ENCODE peak calls at places on chromosomes 5 and 9, in seven cellular contexts. Z, I, G, S, H, N and U are unnamed samples.
A peak's percentile ranks its signal among the peaks of the same experiment; 100 is the strongest.

GRCh38 chr5:37840036-37840909 is at the start of gene GDNF:
- DNase-seq in I (peak; percentile 41), N (peak; percentile 70), Z (peak; percentile 86), G (peak; percentile 22), S (no peak), H (peak; percentile 77), U (no peak)

GRCh38 chr9:10612649-10613398 is at the start of gene PTPRD:
- DNase-seq in H (peak; percentile 5), S (peak; percentile 4), Z (peak; percentile 89), N (peak; percentile 89), G (no peak), I (peak; percentile 3), U (no peak)

GRCh38 chr5:54874337-54875021 is 110.9 kb downstream of the ESM1 start:
- DNase-seq in N (no peak), G (peak; percentile 92), S (no peak), Z (no peak), I (peak; percentile 48), H (peak; percentile 57), U (peak; percentile 57)

GRCh38 chr5:127839496-127840197 is 136.5 kb downstream of the CCDC192 start:
- DNase-seq in I (peak; percentile 60), G (no peak), H (no peak), S (no peak), N (no peak), Z (no peak), U (no peak)

GRCh38 chr9:116395409-116396037 is 241.9 kb downstream of the PAPPA start:
- DNase-seq in I (peak; percentile 11), N (no peak), Z (no peak), S (no peak), H (no peak), G (no peak), U (peak; percentile 30)

GRCh38 chr9:2634158-2634557 is 12.6 kb downstream of the VLDLR start:
- DNase-seq in H (no peak), G (peak; percentile 39), N (no peak), Z (no peak), S (no peak), I (peak; percentile 36), U (no peak)

GRCh38 chr9:78316151-78316892 is 19.4 kb downstream of the PSAT1 start:
- DNase-seq in G (no peak), N (no peak), Z (peak; percentile 37), I (no peak), S (no peak), H (no peak), U (no peak)

GRCh38 chr9:79764377-79764776 is 192.6 kb downstream of the TLE4 start:
- DNase-seq in G (no peak), Z (no peak), N (no peak), H (peak; percentile 98), S (no peak), I (peak; percentile 68), U (no peak)

GRCh38 chr9:83062653-83063527 is at the start of gene RASEF:
- DNase-seq in N (peak; percentile 74), H (no peak), Z (peak; percentile 89), S (no peak), G (no peak), I (peak; percentile 6), U (no peak)

GRCh38 chr9:110089681-110090370 is 118.1 kb downstream of the C9orf152 start:
- DNase-seq in G (peak; percentile 77), Z (no peak), S (no peak), H (peak; percentile 26), N (no peak), I (no peak), U (no peak)

GRCh38 chr5:93610581-93611167 is 27.7 kb downstream of the NR2F1 start:
- DNase-seq in G (no peak), H (no peak), Z (no peak), S (no peak), N (peak; percentile 30), I (no peak), U (no peak)

GRCh38 chr9:131579789-131580211 is 34.5 kb downstream of the PRRT1B start:
- DNase-seq in I (no peak), S (no peak), G (no peak), H (no peak), N (no peak), Z (no peak), U (no peak)

DNA sequence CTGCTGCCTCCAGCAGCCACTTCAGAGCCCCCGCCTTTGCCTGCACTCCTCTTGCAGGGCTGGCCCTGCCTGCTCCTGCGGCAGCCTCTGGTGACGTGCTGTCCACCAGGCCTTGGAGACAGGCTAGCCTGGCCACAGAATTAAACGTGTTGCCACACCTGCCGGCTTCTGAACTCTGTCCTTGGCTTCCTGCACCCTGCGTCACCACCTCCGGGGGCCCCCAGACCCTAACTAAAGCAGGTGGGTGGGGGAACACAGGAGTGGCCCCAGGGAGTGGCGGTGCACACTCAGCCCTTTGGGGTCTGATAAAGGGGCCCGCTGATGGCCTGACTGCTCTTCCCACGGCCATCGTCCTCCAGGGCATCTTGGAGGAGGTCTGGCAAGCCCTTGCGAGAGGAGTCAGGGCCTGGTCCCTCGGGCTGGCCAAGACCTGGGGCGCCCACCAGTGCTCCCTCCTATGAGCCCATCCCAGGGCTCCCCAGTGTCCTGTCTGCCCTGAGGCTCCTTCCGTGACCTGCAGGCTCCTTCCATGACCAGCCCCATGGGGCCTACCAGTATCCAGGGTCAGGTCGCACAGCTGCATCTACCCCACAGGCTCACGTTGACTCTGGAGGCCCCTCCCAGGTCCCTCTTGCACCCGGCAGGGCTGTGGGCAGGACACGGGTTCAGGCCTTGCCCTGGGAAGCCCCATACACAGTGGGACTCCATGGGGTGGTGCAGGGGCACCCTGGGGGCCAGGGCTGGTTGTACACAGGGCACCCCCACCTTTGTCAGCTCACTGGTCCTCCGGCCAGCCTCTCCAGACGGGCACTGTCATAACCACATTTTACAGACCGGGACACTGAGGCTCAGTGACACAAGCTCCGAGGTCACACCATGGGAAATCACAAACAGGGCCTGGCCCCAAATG is 1.0 kb upstream of the MAMDC4 start:
- DNase-seq in H (no peak), G (no peak), S (no peak), Z (peak; percentile 53), I (no peak), N (no peak), U (no peak)
- H3K9ac ChIP-seq in H (no peak overlapping the region), G (no peak overlapping the region), S (peak overlapping the region; percentile 97), Z (no peak overlapping the region), I (no peak overlapping the region), N (no peak overlapping the region), U (no peak overlapping the region)

DNA sequence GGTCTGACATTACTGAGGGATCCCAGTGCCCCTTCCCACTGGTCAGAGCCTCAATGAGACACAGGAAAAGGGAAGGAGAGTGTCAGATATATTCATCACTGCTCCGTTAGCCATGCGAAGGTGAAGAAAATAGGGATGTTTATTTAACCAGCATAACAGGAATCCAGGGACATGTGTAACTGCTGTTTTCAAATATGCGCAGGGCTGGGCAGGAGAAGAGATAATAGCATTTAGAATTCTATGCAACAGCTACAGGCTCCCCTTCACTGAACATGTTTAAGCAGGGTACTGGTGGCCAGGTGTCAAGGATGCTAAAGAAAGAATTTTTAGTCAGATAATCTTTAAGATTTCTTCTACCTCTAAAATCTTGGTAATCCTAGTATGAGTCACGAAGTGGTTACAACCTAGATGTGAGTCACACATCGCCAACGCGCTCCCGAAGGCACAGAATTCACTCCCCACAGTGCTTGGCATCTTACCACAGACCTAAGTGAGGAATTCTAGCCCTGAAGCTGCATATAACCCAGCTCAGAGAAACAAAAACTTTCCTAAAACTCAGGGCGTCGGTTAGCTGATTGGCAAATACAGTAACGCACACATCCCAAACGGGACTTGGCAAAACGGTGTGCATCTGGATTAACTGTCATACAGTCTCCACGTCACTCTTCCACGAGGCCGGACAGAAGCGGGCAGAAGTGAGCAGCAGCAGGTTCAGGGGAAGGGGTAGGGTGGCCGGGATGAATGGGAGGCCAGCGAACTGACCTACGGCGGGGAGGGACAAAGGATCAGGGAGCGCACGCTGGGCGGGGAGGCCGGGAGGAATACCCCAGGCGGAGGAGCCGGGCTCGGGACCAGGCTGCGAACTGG is 1.1 kb downstream of the CTNNAL1 start:
- DNase-seq in H (peak; percentile 94), S (peak; percentile 23), G (peak; percentile 91), Z (peak; percentile 84), I (peak; percentile 90), N (peak; percentile 80), U (peak; percentile 34)
- H3K4me3 ChIP-seq in H (peak overlapping the region; percentile 71), S (peak overlapping the region; percentile 81), G (peak overlapping the region; percentile 68), Z (peak overlapping the region; percentile 89), I (peak overlapping the region; percentile 92), N (peak overlapping the region; percentile 97), U (peak overlapping the region; percentile 79)

GRCh38 chr5:14491015-14491414 is 90.6 kb upstream of the OTULINL start:
- DNase-seq in G (no peak), S (no peak), I (no peak), Z (no peak), N (no peak), H (no peak), U (no peak)

GRCh38 chr5:14489643-14490042 is 91.9 kb upstream of the OTULINL start:
- DNase-seq in N (no peak), I (peak; percentile 5), G (no peak), Z (no peak), S (no peak), H (no peak), U (no peak)

GRCh38 chr5:14492341-14492964 is 89.1 kb upstream of the OTULINL start:
- DNase-seq in N (no peak), H (no peak), S (no peak), Z (no peak), G (no peak), I (no peak), U (no peak)

GRCh38 chr5:14490309-14490711 is 91.3 kb upstream of the OTULINL start:
- DNase-seq in G (no peak), H (no peak), N (no peak), S (no peak), I (peak; percentile 14), Z (no peak), U (no peak)

GRCh38 chr5:14491505-14491904 is 90.1 kb upstream of the OTULINL start:
- DNase-seq in Z (no peak), S (no peak), G (no peak), H (peak; percentile 75), N (no peak), I (peak; percentile 81), U (no peak)
- H3K27ac ChIP-seq in Z (no peak overlapping the region), S (no peak overlapping the region), G (no peak overlapping the region), H (peak overlapping the region; percentile 0), N (no peak overlapping the region), I (peak overlapping the region; percentile 56), U (no peak overlapping the region)

GRCh38 chr5:88250010-88250409 is 18.6 kb downstream of the TMEM161B start:
- DNase-seq in I (no peak), H (no peak), Z (no peak), S (no peak), N (no peak), G (no peak), U (no peak)

GRCh38 chr5:88256037-88256436 is 12.6 kb downstream of the TMEM161B start:
- DNase-seq in G (no peak), N (no peak), Z (no peak), S (no peak), I (no peak), H (no peak), U (no peak)

GRCh38 chr5:88256872-88257271 is 11.8 kb downstream of the TMEM161B start:
- DNase-seq in G (no peak), I (no peak), N (peak; percentile 6), Z (peak; percentile 51), S (no peak), H (no peak), U (no peak)

GRCh38 chr5:88251048-88251711 is 17.5 kb downstream of the TMEM161B start:
- DNase-seq in N (no peak), Z (no peak), G (no peak), H (peak; percentile 52), S (no peak), I (peak; percentile 12), U (no peak)

DNA sequence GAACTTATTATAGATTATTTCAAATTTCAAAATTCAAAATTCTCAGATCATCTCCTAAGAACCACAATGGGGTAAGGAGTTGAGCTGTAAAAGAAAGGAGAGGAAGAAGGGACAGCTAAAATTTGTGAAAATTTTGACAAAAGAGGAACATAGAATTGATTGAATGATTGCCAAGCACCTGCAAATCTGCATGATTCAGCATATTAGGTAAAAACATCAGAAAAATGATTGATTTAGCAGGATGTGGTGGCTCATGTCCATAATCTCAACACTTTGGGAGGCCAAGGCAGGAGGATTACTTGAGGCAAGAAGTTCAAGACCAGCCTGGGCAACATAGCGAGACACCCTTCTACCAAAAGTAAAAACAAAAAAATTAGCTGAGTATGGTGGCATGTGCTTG is 14.3 kb downstream of the TMEM161B start:
- DNase-seq in N (no peak), H (no peak), Z (no peak), S (no peak), I (no peak), G (no peak), U (no peak)
- H3K9ac ChIP-seq in N (no peak overlapping the region), H (no peak overlapping the region), Z (no peak overlapping the region), S (no peak overlapping the region), I (no peak overlapping the region), G (no peak overlapping the region), U (no peak overlapping the region)